ENCODE peak calls at places on chromosomes 7 and 10, in four cellular contexts. Y is psoas muscle, H is neural crest cell, I is foreskin fibroblast. K is an unnamed sample.

GRCh38 chr7:129778770-129779601 is 167.5 kb downstream of the NRF1 start:
- DNase-seq in H (no peak), Y (no peak), I (no peak), K (no peak)

GRCh38 chr7:74441801-74442200 is 11.9 kb upstream of the GTF2IRD1 start:
- DNase-seq in Y (no peak), H (no peak), I (no peak), K (no peak)

GRCh38 chr10:85459906-85460305 is 906.7 kb downstream of the GRID1 start:
- DNase-seq in H (no peak), I (no peak), Y (no peak), K (no peak)

GRCh38 chr10:131706952-131707351 is 193.9 kb upstream of the PPP2R2D start:
- DNase-seq in H (no peak), Y (no peak), I (no peak), K (no peak)

GRCh38 chr7:70355591-70356323 is 757.5 kb downstream of the AUTS2 start:
- DNase-seq in Y (no peak), H (no peak), I (no peak), K (no peak)

GRCh38 chr7:66169616-66170015 is 35.5 kb upstream of the TPST1 start:
- DNase-seq in Y (no peak), H (no peak), I (no peak), K (no peak)

GRCh38 chr10:92387289-92387940 is 96.4 kb downstream of the MARCHF5 start:
- DNase-seq in I (peak), Y (peak), H (peak), K (peak)

GRCh38 chr10:120850911-120851865 is at the start of gene WDR11:
- DNase-seq in Y (peak), I (peak), H (peak), K (peak)

GRCh38 chr10:14358886-14359573 is 28.3 kb upstream of the FRMD4A start:
- DNase-seq in Y (no peak), H (no peak), I (no peak), K (no peak)

DNA sequence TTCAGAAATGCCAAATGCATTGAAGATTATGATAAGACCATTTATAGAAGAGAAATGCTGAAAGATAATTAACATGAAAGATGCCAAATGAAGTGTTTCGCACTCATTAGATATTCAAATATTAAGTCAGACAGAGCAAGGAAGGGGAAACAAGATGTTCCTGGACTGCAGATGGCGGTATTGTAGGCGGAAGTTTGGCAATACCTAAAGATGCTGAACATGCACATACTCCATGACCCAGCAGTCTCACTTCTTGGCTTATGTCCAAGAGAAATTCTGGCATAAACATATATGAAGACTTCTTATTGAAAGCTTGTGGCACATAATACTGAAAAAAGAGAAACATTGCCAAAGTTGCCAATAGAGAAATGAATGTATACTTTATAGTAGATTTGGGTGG is 325.4 kb upstream of the SEMA3C start:
- DNase-seq in Y (no peak), I (peak), H (no peak), K (no peak)
- TF ChIP-seq CTCF in Y (no peak), I (no peak), H (no peak), K (no peak)

GRCh38 chr7:5627745-5628547 is 153.5 kb downstream of the RNF216 start:
- DNase-seq in Y (no peak), I (no peak), H (no peak), K (no peak)

GRCh38 chr7:5631185-5631584 is 150.3 kb downstream of the RNF216 start:
- DNase-seq in H (no peak), Y (no peak), I (no peak), K (no peak)

GRCh38 chr7:5631752-5632151 is 149.7 kb downstream of the RNF216 start:
- DNase-seq in H (no peak), Y (no peak), I (no peak), K (no peak)

GRCh38 chr7:5630670-5631069 is 150.8 kb downstream of the RNF216 start:
- DNase-seq in I (no peak), H (no peak), Y (no peak), K (no peak)

GRCh38 chr7:5629941-5630340 is 151.5 kb downstream of the RNF216 start:
- DNase-seq in Y (peak), I (peak), H (no peak), K (no peak)
- TF ChIP-seq CTCF in Y (no peak), I (no peak), H (no peak), K (no peak)

GRCh38 chr10:4763960-4764428 is 62.0 kb upstream of the AKR1E2 start:
- DNase-seq in H (no peak), Y (no peak), I (peak), K (no peak)
- TF ChIP-seq CTCF in H (no peak), Y (no peak), I (peak), K (no peak)

DNA sequence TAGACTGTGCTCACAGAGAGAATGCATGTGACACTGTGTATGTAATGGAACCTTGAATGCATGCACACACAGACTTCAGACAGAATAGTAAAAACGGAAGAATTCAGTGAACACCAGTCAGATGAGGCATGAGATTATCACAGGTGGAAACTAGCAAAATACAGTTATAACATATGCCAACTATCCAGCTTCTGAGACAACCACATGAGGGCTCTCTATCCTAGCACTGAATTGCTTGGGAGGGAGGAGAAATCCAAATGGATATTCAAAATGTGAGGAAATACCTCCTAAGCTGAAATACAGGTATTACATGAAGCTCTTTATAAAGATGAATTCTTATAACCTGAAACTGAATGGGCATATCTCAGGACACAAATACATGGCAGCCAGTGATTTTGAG is 30.6 kb downstream of the GARS1 start:
- DNase-seq in Y (no peak), I (no peak), H (no peak), K (no peak)
- TF ChIP-seq CTCF in Y (peak), I (no peak), H (no peak), K (no peak)

GRCh38 chr10:112801004-112801403 is 149.0 kb upstream of the TCF7L2 start:
- DNase-seq in I (no peak), H (no peak), Y (no peak), K (no peak)
- TF ChIP-seq CTCF in I (no peak), H (no peak), Y (no peak), K (no peak)

GRCh38 chr10:63887026-63887589 is 365.9 kb downstream of the REEP3 start:
- DNase-seq in Y (no peak), I (no peak), H (no peak), K (peak)
- TF ChIP-seq CTCF in Y (no peak), I (no peak), H (peak), K (no peak)

GRCh38 chr10:20856484-20856883 is 40.6 kb downstream of the NEBL start:
- DNase-seq in Y (no peak), H (no peak), I (no peak), K (no peak)

GRCh38 chr10:20852303-20852702 is 44.8 kb downstream of the NEBL start:
- DNase-seq in H (no peak), Y (no peak), I (no peak), K (no peak)

GRCh38 chr10:20858292-20859124 is 38.6 kb downstream of the NEBL start:
- DNase-seq in Y (no peak), I (no peak), H (no peak), K (no peak)

GRCh38 chr10:20853276-20853675 is 43.8 kb downstream of the NEBL start:
- DNase-seq in H (no peak), Y (no peak), I (no peak), K (no peak)

GRCh38 chr10:20855398-20856038 is 41.6 kb downstream of the NEBL start:
- DNase-seq in H (no peak), Y (no peak), I (no peak), K (no peak)
- TF ChIP-seq CTCF in H (peak), Y (peak), I (no peak), K (peak)

GRCh38 chr7:140639366-140640053 is 1.1 kb downstream of the DENND2A start:
- DNase-seq in I (peak), Y (peak), H (no peak), K (peak)

GRCh38 chr7:140640060-140640611 is 477 bp downstream of the DENND2A start:
- DNase-seq in I (peak), Y (peak), H (peak), K (peak)

GRCh38 chr7:140640727-140641531 is at the start of gene DENND2A:
- DNase-seq in H (peak), Y (peak), I (no peak), K (peak)

GRCh38 chr7:140635821-140636220 is 4.8 kb downstream of the DENND2A start:
- DNase-seq in H (no peak), I (no peak), Y (no peak), K (no peak)

GRCh38 chr7:140638311-140638791 is 2.3 kb downstream of the DENND2A start:
- DNase-seq in Y (peak), I (peak), H (no peak), K (no peak)
- TF ChIP-seq CTCF in Y (no peak), I (peak), H (no peak), K (no peak)

GRCh38 chr7:157133304-157133703 is 5.4 kb upstream of the UBE3C start:
- DNase-seq in Y (no peak), H (no peak), I (no peak), K (no peak)

GRCh38 chr7:157139142-157140117 is 704 bp downstream of the UBE3C start:
- DNase-seq in Y (peak), I (peak), H (no peak), K (peak)

GRCh38 chr7:157138101-157138423 is 664 bp upstream of the UBE3C start:
- DNase-seq in H (no peak), I (no peak), Y (no peak), K (no peak)

GRCh38 chr7:157138424-157139141 is at the start of gene UBE3C:
- DNase-seq in H (peak), Y (peak), I (peak), K (peak)

DNA sequence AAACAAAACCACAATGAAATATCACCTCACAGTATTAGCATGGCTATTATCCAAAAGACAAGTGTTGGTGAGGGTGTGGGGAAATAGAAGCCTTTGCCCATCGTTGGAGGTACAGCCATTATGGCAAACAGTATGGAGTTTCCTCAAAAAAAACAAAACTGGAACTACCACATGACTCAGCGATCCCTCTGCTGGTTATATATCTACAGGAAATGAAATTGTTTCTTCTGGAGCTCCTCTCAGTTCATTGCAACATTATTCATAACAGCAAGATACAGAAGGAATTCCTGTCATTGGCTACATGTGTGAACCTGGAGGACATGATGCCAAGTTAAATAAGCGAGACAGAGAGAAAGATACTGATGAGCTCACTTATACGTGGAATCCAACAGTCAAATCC is 2.4 kb upstream of the UBE3C start:
- DNase-seq in I (peak), Y (no peak), H (no peak), K (no peak)
- TF ChIP-seq CTCF in I (peak), Y (no peak), H (peak), K (no peak)